ENCODE peak calls at places on chromosomes 12 and 14, in five cellular contexts. One of them, this sample, is unnamed.

GRCh38 chr14:89933002-89933401 is 21.5 kb downstream of the EFCAB11 start:
- DNase-seq in lower lobe of right lung: no peak
- DNase-seq in left lobe of liver: no peak
- DNase-seq in BE2C: no peak
- DNase-seq in KBM-7: no peak
- DNase-seq in this sample: peak

GRCh38 chr14:104094709-104095425 is 9.4 kb downstream of the ASPG start:
- DNase-seq in lower lobe of right lung: peak
- DNase-seq in left lobe of liver: no peak
- DNase-seq in BE2C: peak
- DNase-seq in KBM-7: peak
- DNase-seq in this sample: no peak

GRCh38 chr12:46260153-46260912 is 8.5 kb downstream of the SLC38A1 start:
- DNase-seq in lower lobe of right lung: no peak
- DNase-seq in left lobe of liver: no peak
- DNase-seq in BE2C: no peak
- DNase-seq in KBM-7: no peak
- DNase-seq in this sample: no peak

GRCh38 chr12:462936-463705 is 3.4 kb downstream of the B4GALNT3 start:
- DNase-seq in lower lobe of right lung: peak
- DNase-seq in left lobe of liver: no peak
- DNase-seq in BE2C: no peak
- DNase-seq in KBM-7: no peak
- DNase-seq in this sample: peak

GRCh38 chr12:126742326-126742725 is 1524.6 kb upstream of the TMEM132C start:
- DNase-seq in lower lobe of right lung: no peak
- DNase-seq in left lobe of liver: no peak
- DNase-seq in BE2C: no peak
- DNase-seq in KBM-7: no peak
- DNase-seq in this sample: no peak

GRCh38 chr14:69059658-69060648 is 80.9 kb upstream of the ACTN1 start:
- DNase-seq in lower lobe of right lung: no peak
- DNase-seq in left lobe of liver: no peak
- DNase-seq in BE2C: no peak
- DNase-seq in KBM-7: no peak
- DNase-seq in this sample: no peak

GRCh38 chr12:51937941-51938340 is 13.6 kb upstream of the ACVR1B start:
- DNase-seq in lower lobe of right lung: no peak
- DNase-seq in left lobe of liver: no peak
- DNase-seq in BE2C: peak
- DNase-seq in KBM-7: no peak
- DNase-seq in this sample: no peak

GRCh38 chr12:26845984-26846383 is 13.0 kb upstream of the ITPR2 start:
- DNase-seq in lower lobe of right lung: no peak
- DNase-seq in left lobe of liver: no peak
- DNase-seq in BE2C: no peak
- DNase-seq in KBM-7: peak
- DNase-seq in this sample: no peak

GRCh38 chr12:93381183-93381975 is 3.7 kb downstream of the NUDT4 start:
- DNase-seq in lower lobe of right lung: no peak
- DNase-seq in left lobe of liver: no peak
- DNase-seq in BE2C: no peak
- DNase-seq in KBM-7: no peak
- DNase-seq in this sample: no peak

GRCh38 chr12:2389079-2389790 is 336.4 kb downstream of the CACNA1C start:
- DNase-seq in lower lobe of right lung: no peak
- DNase-seq in left lobe of liver: no peak
- DNase-seq in BE2C: no peak
- DNase-seq in KBM-7: no peak
- DNase-seq in this sample: no peak

This sample was measured in DMS153.